ENCODE peak calls at places on chromosomes 13 and 19, in six cellular contexts. Z is stimulated activated CD8-positive, alpha-beta memory T cell treated with anti-CD3 and anti-CD28 coated beads, Interleukin-4, amount 100 ng/mL, for 24 hours; H is NCI-H510A treated with DMSO at 0.1 percent for 48 hours; L is BE2C; D is LoVo; U is IMR-90. N is an unnamed sample.

GRCh38 chr13:91630916-91631315 is 232.5 kb downstream of the GPC5 start:
- DNase-seq in Z (no peak), H (no peak), L (no peak), D (no peak), U (no peak), N (no peak)

GRCh38 chr19:38252935-38253691 is 3.1 kb downstream of the PPP1R14A start:
- DNase-seq in Z (no peak), H (no peak), L (peak; percentile 28), D (no peak), U (no peak), N (no peak)

GRCh38 chr19:11578342-11579142 is 1.1 kb upstream of the ACP5 start:
- DNase-seq in Z (no peak), H (no peak), L (no peak), D (no peak), U (no peak), N (peak; percentile 53)

GRCh38 chr19:44582581-44583265 is 30.6 kb upstream of the IGSF23 start:
- DNase-seq in Z (no peak), H (no peak), L (peak; percentile 44), D (peak; percentile 16), U (no peak), N (no peak)

GRCh38 chr19:7628589-7629311 is 595 bp downstream of the XAB2 start:
- DNase-seq in Z (no peak), H (no peak), L (no peak), D (no peak), U (no peak), N (no peak)

GRCh38 chr19:45569619-45570421 is 14.8 kb downstream of the OPA3 start:
- DNase-seq in Z (peak; percentile 44), H (peak; percentile 29), L (peak; percentile 69), D (peak; percentile 57), U (no peak), N (no peak)

GRCh38 chr19:6516659-6517291 is 14.1 kb upstream of the TNFSF9 start:
- DNase-seq in Z (peak; percentile 89), H (peak; percentile 41), L (peak; percentile 93), D (peak; percentile 87), U (peak; percentile 62), N (peak; percentile 82)

GRCh38 chr19:16168465-16169081 is 4.8 kb downstream of the CIB3 start:
- DNase-seq in Z (no peak), H (no peak), L (no peak), D (no peak), U (peak; percentile 50), N (no peak)

GRCh38 chr19:34178276-34178614 is 5.9 kb downstream of the LSM14A start:
- DNase-seq in Z (no peak), H (no peak), L (no peak), D (no peak), U (no peak), N (no peak)

GRCh38 chr19:44657211-44657921 is 13.7 kb downstream of the PVR start:
- DNase-seq in Z (peak; percentile 55), H (peak; percentile 24), L (peak; percentile 85), D (peak; percentile 42), U (peak; percentile 68), N (peak; percentile 72)

GRCh38 chr13:73702419-73703071 is 431.7 kb downstream of the KLF12 start:
- DNase-seq in Z (no peak), H (no peak), L (no peak), D (peak; percentile 67), U (no peak), N (no peak)

GRCh38 chr19:18422530-18423191 is 3.5 kb downstream of the SSBP4 start:
- DNase-seq in Z (no peak), H (no peak), L (no peak), D (no peak), U (no peak), N (no peak)

GRCh38 chr13:21913010-21913409 is 242.1 kb downstream of the FGF9 start:
- DNase-seq in Z (no peak), H (peak; percentile 27), L (no peak), D (no peak), U (peak; percentile 19), N (no peak)

GRCh38 chr19:35793381-35794165 is 18.2 kb downstream of the ARHGAP33 start:
- DNase-seq in Z (no peak), H (no peak), L (no peak), D (no peak), U (no peak), N (no peak)

GRCh38 chr19:15315101-15315500 is 17.2 kb downstream of the BRD4 start:
- DNase-seq in Z (no peak), H (peak; percentile 60), L (no peak), D (no peak), U (no peak), N (no peak)

GRCh38 chr13:25153736-25154135 is 18.4 kb downstream of the AMER2 start:
- DNase-seq in Z (no peak), H (no peak), L (no peak), D (no peak), U (no peak), N (no peak)

GRCh38 chr13:73596382-73596781 is 537.6 kb downstream of the KLF5 start:
- DNase-seq in Z (no peak), H (no peak), L (no peak), D (no peak), U (no peak), N (no peak)